ENCODE peak calls at places on chromosomes 7 and 10, in five cellular contexts. M is HL-60, R is K562, I is lower lobe of right lung, T is fibroblast of lung. U is an unnamed sample.

GRCh38 chr7:139829654-139830130 is 628 bp downstream of the TBXAS1 start:
- DNase-seq in M (no peak), R (no peak), I (no peak), T (peak; percentile 62), U (no peak)

GRCh38 chr10:84172435-84173356 is 905 bp upstream of the GPR15LG start:
- DNase-seq in M (no peak), R (no peak), I (no peak), T (no peak), U (no peak)

GRCh38 chr10:43880160-43880559 is 231.5 kb upstream of the ZNF32 start:
- DNase-seq in M (no peak), R (no peak), I (no peak), T (no peak), U (peak; percentile 9)

GRCh38 chr10:78520737-78521430 is 487.2 kb downstream of the RPS24 start:
- DNase-seq in M (peak; percentile 25), R (no peak), I (no peak), T (peak; percentile 62), U (no peak)

GRCh38 chr7:23864984-23865383 is 155.0 kb downstream of the STK31 start:
- DNase-seq in M (no peak), R (no peak), I (no peak), T (peak; percentile 64), U (no peak)

GRCh38 chr10:28841625-28842024 is 164.3 kb downstream of the BAMBI start:
- DNase-seq in M (no peak), R (no peak), I (no peak), T (peak; percentile 85), U (no peak)

GRCh38 chr7:68269410-68269809 is 1272.8 kb downstream of the TYW1 start:
- DNase-seq in M (no peak), R (no peak), I (no peak), T (peak; percentile 94), U (no peak)

GRCh38 chr10:6036861-6037321 is 25.3 kb downstream of the IL2RA start:
- DNase-seq in M (no peak), R (no peak), I (no peak), T (no peak), U (no peak)

GRCh38 chr10:18563003-18563726 is 88.2 kb downstream of the NSUN6 start:
- DNase-seq in M (no peak), R (no peak), I (no peak), T (no peak), U (no peak)

GRCh38 chr10:78688945-78689935 is 379.5 kb upstream of the ZMIZ1 start:
- DNase-seq in M (no peak), R (no peak), I (no peak), T (no peak), U (peak; percentile 95)

GRCh38 chr10:90051474-90051873 is 350.1 kb downstream of the KIF20B start:
- DNase-seq in M (no peak), R (no peak), I (no peak), T (peak; percentile 44), U (no peak)

GRCh38 chr7:36459236-36459960 is 69.7 kb downstream of the ANLN start:
- DNase-seq in M (no peak), R (no peak), I (no peak), T (peak; percentile 23), U (no peak)

GRCh38 chr7:155322530-155322929 is 24.9 kb downstream of the INSIG1 start:
- DNase-seq in M (no peak), R (no peak), I (no peak), T (peak; percentile 38), U (no peak)

GRCh38 chr7:108459922-108460551 is 3.8 kb upstream of the NRCAM start:
- DNase-seq in M (peak; percentile 22), R (peak; percentile 29), I (no peak), T (peak; percentile 29), U (no peak)

GRCh38 chr10:102342958-102343357 is 52.5 kb upstream of the NFKB2 start:
- DNase-seq in M (no peak), R (no peak), I (no peak), T (peak; percentile 92), U (no peak)

GRCh38 chr7:131438969-131439368 is 111.3 kb downstream of the MKLN1 start:
- DNase-seq in M (no peak), R (no peak), I (no peak), T (no peak), U (no peak)

GRCh38 chr7:98125758-98126157 is 19.1 kb downstream of the LMTK2 start:
- DNase-seq in M (peak; percentile 72), R (no peak), I (no peak), T (no peak), U (no peak)

GRCh38 chr10:110818311-110819257 is 53.1 kb upstream of the PDCD4 start:
- DNase-seq in M (no peak), R (no peak), I (peak; percentile 71), T (no peak), U (peak; percentile 82)

GRCh38 chr7:128792471-128793183 is 859 bp downstream of the CCDC136 start:
- DNase-seq in M (no peak), R (no peak), I (no peak), T (no peak), U (no peak)

GRCh38 chr10:122525788-122526187 is 34.8 kb upstream of the DMBT1 start:
- DNase-seq in M (no peak), R (no peak), I (no peak), T (no peak), U (no peak)

GRCh38 chr10:114508376-114508775 is 104.1 kb upstream of the AFAP1L2 start:
- DNase-seq in M (no peak), R (no peak), I (no peak), T (no peak), U (no peak)

GRCh38 chr10:114502071-114502470 is 97.8 kb upstream of the AFAP1L2 start:
- DNase-seq in M (no peak), R (no peak), I (no peak), T (no peak), U (no peak)

GRCh38 chr10:114504769-114505579 is 100.7 kb upstream of the AFAP1L2 start:
- DNase-seq in M (no peak), R (no peak), I (no peak), T (peak; percentile 95), U (no peak)

GRCh38 chr10:114507449-114507848 is 103.1 kb upstream of the AFAP1L2 start:
- DNase-seq in M (no peak), R (no peak), I (peak; percentile 91), T (peak; percentile 53), U (no peak)

GRCh38 chr10:114506874-114507385 is 102.6 kb upstream of the AFAP1L2 start:
- DNase-seq in M (no peak), R (no peak), I (no peak), T (no peak), U (no peak)
- H3K27ac ChIP-seq in M (no peak overlapping the region), R (no peak overlapping the region), I (peak overlapping the region; percentile 72), T (no peak overlapping the region), U (no peak overlapping the region)

DNA sequence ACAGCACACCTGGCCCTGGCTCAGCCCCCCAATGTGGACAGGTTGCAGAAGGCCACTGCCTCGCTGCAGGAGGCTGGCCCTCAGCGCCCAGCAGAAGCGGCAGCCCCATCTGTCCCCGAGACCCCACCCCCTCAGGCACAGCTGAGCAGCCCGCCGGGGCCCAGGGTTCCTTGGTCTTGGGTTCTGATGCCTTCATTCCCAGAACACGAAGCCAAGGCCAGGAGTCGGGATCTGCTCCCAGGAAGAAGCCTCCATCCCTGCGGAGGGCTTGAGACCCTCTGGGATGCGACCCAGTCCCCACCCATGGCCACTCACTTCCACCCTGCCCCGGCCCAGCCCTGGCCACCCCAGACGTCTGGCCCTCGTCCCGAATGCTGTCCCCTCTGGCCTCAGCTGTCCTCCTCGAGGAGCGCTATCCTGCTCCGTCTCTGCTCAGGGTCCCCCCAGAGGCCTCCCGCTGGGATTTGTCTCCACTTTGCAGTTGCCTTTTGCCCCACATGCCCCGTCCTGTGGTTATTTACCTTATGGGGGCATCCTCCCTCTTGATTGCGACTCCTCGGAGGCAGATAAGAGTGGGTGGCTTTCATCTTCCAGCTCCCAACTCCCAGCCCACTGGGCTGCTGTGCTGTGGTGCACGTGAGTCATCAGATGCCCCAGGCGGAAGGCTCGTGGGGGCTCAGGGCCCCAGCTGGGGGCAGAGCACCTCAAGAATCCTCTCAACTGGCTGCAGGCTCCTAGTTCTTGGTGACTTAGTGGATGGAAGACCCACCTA is 97.5 kb downstream of the MKI67 start:
- DNase-seq in M (no peak), R (no peak), I (peak; percentile 34), T (peak; percentile 25), U (no peak)
- H3K4me3 ChIP-seq in M (no peak overlapping the region), R (no peak overlapping the region), I (no peak overlapping the region), T (no peak overlapping the region), U (no peak overlapping the region)

DNA sequence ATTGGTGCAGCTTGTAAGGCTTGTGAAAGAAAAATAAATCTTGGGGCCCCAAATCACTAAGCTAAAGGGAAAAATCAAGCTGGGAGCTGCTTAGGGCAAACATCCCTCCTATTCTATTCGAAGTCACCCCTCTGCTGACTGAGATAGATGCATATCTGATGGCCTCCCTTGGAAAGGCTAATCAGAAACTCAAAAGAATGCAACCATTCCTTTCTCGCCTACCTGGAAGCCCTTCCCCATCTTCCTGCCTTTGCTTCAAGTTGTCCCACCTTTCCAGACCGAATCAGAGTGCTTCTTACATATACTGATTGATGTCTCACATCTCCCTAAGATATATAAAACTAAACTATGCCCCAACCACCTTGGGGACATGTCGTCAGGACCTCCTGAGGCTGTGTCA is 240.3 kb downstream of the SKIDA1 start:
- DNase-seq in M (no peak), R (no peak), I (no peak), T (no peak), U (no peak)
- TF ChIP-seq CTCF in M (no peak), R (no peak), I (no peak), T (no peak), U (no peak)

DNA sequence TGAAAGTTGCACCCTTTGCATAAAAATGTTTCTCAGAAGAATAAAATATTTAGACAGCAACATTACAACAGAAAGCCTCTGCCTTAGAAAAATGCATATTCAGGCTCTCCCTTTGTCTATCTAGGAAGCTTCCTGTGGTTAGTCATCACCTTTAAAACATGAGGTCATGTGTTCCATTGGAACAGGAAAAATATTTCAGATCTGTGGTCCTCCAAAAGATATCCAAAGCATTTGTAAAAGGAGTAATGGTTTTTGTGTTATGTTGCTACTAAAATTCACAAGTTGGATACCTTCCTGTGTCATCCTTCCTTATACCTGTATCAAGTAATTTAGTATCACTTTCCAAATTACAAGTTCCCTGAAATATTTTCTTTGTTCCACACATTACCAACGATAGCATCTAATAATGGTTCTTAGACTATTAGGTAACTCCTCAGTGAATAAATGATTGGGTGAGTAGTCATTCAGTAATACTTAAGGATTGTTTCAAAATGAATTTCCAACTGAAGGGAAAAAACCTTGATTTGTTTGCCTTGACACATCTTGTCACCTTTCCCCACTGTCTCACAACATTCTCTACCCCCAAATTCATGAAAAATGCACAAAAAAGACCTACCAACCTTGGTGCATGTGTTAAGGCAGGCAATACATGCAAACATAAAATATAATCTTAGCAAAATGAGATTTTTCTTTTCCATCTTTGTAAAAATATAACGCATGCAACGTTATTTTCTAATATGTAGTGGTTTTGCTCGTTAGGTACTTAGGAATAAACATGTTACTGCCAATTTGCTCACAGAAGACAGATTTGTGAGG is 19.7 kb upstream of the RHOBTB1 start:
- DNase-seq in M (no peak), R (no peak), I (no peak), T (peak; percentile 90), U (no peak)
- H3K27ac ChIP-seq in M (no peak overlapping the region), R (no peak overlapping the region), I (no peak overlapping the region), T (peak overlapping the region; percentile 3), U (no peak overlapping the region)

U was measured in tibial artery.